ENCODE peak calls at places on chromosomes 4 and X, in five cellular contexts. S is cerebellar cortex; O is Ammon's horn; H is activated CD4-positive, alpha-beta T cell treated with anti-CD3 and anti-CD28 coated beads for 4 hours; L is NCI-H2081. K is an unnamed sample.

GRCh38 chr4:104519588-104519987 is 24.9 kb upstream of the CXXC4 start:
- DNase-seq in S (no peak), O (no peak), H (no peak), L (no peak), K (no peak)

GRCh38 chr4:83677656-83678055 is 141.7 kb downstream of the GPAT3 start:
- DNase-seq in S (no peak), O (no peak), H (no peak), L (no peak), K (no peak)

GRCh38 chr4:121796283-121796682 is 4.8 kb upstream of the EXOSC9 start:
- DNase-seq in S (no peak), O (no peak), H (no peak), L (no peak), K (no peak)

GRCh38 chrX:138026211-138026610 is 460.3 kb downstream of the ZIC3 start:
- DNase-seq in S (peak; percentile 1), O (no peak), H (no peak), L (no peak), K (no peak)

GRCh38 chrX:108223606-108224005 is 132.0 kb downstream of the ATG4A start:
- DNase-seq in S (no peak), O (no peak), H (no peak), L (no peak), K (no peak)

GRCh38 chr4:177596035-177596434 is 153.8 kb upstream of the AGA start:
- DNase-seq in S (no peak), O (peak; percentile 27), H (peak; percentile 3), L (no peak), K (peak; percentile 3)

GRCh38 chr4:6942238-6942800 is 32.7 kb downstream of the TBC1D14 start:
- DNase-seq in S (no peak), O (peak; percentile 55), H (peak; percentile 47), L (no peak), K (peak; percentile 51)

GRCh38 chr4:83284161-83285021 is at the start of gene COQ2:
- DNase-seq in S (peak; percentile 92), O (peak; percentile 97), H (peak; percentile 93), L (peak; percentile 80), K (peak; percentile 92)

GRCh38 chr4:180150818-180151217 is 2092.4 kb upstream of the TENM3 start:
- DNase-seq in S (no peak), O (no peak), H (no peak), L (peak; percentile 6), K (no peak)

GRCh38 chr4:78509030-78509429 is 42.5 kb upstream of the ANXA3 start:
- DNase-seq in S (no peak), O (no peak), H (no peak), L (no peak), K (no peak)

GRCh38 chr4:159238631-159239030 is 135.8 kb downstream of the RAPGEF2 start:
- DNase-seq in S (no peak), O (no peak), H (no peak), L (no peak), K (no peak)

GRCh38 chrX:111100191-111100590 is 4.2 kb downstream of the PAK3 start:
- DNase-seq in S (peak; percentile 33), O (peak; percentile 20), H (peak; percentile 33), L (peak; percentile 71), K (peak; percentile 2)

GRCh38 chr4:147790412-147790811 is 58.5 kb downstream of the ARHGAP10 start:
- DNase-seq in S (no peak), O (no peak), H (no peak), L (no peak), K (no peak)

GRCh38 chr4:140037353-140038030 is 116.5 kb downstream of the MAML3 start:
- DNase-seq in S (no peak), O (no peak), H (no peak), L (no peak), K (no peak)

GRCh38 chrX:12894074-12894691 is 12.2 kb upstream of the TLR8 start:
- DNase-seq in S (peak; percentile 14), O (peak; percentile 15), H (peak; percentile 40), L (peak; percentile 4), K (peak; percentile 5)

GRCh38 chrX:110795645-110796510 is at the start of gene CHRDL1:
- DNase-seq in S (no peak), O (peak; percentile 13), H (no peak), L (peak; percentile 70), K (no peak)

GRCh38 chr4:185247151-185247550 is 37.8 kb downstream of the SNX25 start:
- DNase-seq in S (no peak), O (no peak), H (no peak), L (no peak), K (no peak)

GRCh38 chrX:44742480-44743155 is 101.2 kb upstream of the DUSP21 start:
- DNase-seq in S (no peak), O (no peak), H (no peak), L (no peak), K (no peak)

GRCh38 chr4:130336585-130337217 is 1240.7 kb downstream of the C4orf33 start:
- DNase-seq in S (peak; percentile 5), O (no peak), H (no peak), L (peak; percentile 28), K (no peak)

GRCh38 chr4:139596680-139597279 is 40.8 kb upstream of the SETD7 start:
- DNase-seq in S (no peak), O (no peak), H (no peak), L (no peak), K (no peak)

GRCh38 chr4:40976343-40976742 is 226.6 kb downstream of the NSUN7 start:
- DNase-seq in S (peak; percentile 44), O (peak; percentile 47), H (no peak), L (peak; percentile 56), K (no peak)

GRCh38 chr4:168710353-168710946 is 213.6 kb downstream of the PALLD start:
- DNase-seq in S (peak; percentile 45), O (peak; percentile 64), H (no peak), L (no peak), K (no peak)

GRCh38 chrX:153651540-153652079 is 4.6 kb downstream of the DUSP9 start:
- DNase-seq in S (no peak), O (no peak), H (no peak), L (no peak), K (no peak)

GRCh38 chr4:40289366-40290188 is 45.6 kb upstream of the CHRNA9 start:
- DNase-seq in S (no peak), O (peak; percentile 32), H (no peak), L (peak; percentile 34), K (peak; percentile 18)

GRCh38 chr4:7027913-7028312 is 15.3 kb upstream of the TADA2B start:
- DNase-seq in S (no peak), O (no peak), H (no peak), L (no peak), K (no peak)

GRCh38 chr4:53720776-53721175 is 129.5 kb upstream of the LNX1 start:
- DNase-seq in S (no peak), O (no peak), H (no peak), L (no peak), K (no peak)

GRCh38 chr4:72900952-72901351 is 168.6 kb downstream of the COX18 start:
- DNase-seq in S (no peak), O (no peak), H (no peak), L (no peak), K (no peak)

GRCh38 chrX:1215123-1215823 is 2.8 kb upstream of the CRLF2 start:
- DNase-seq in S (no peak), O (no peak), H (no peak), L (no peak), K (no peak)

GRCh38 chrX:63470506-63470905 is 119.4 kb upstream of the SPIN4 start:
- DNase-seq in S (no peak), O (no peak), H (no peak), L (no peak), K (no peak)

GRCh38 chr4:83153312-83153915 is 38.9 kb upstream of the PLAC8 start:
- DNase-seq in S (no peak), O (no peak), H (no peak), L (no peak), K (no peak)

GRCh38 chr4:27930291-27930690 is 1069.7 kb downstream of the STIM2 start:
- DNase-seq in S (no peak), O (no peak), H (no peak), L (no peak), K (no peak)

GRCh38 chrX:134715930-134716619 is 57.8 kb upstream of the PLAC1 start:
- DNase-seq in S (no peak), O (no peak), H (no peak), L (no peak), K (no peak)

GRCh38 chr4:166315721-166316467 is 442.9 kb downstream of the TLL1 start:
- DNase-seq in S (no peak), O (no peak), H (no peak), L (no peak), K (no peak)

GRCh38 chrX:109822861-109823260 is 89.8 kb upstream of the ACSL4 start:
- DNase-seq in S (no peak), O (no peak), H (no peak), L (no peak), K (no peak)

GRCh38 chr4:6022607-6023288 is 4.5 kb upstream of the C4orf50 start:
- DNase-seq in S (no peak), O (no peak), H (no peak), L (no peak), K (no peak)

GRCh38 chrX:37779857-37780256 is at the start of gene CYBB:
- DNase-seq in S (no peak), O (no peak), H (no peak), L (no peak), K (no peak)

GRCh38 chr4:149166886-149167285 is 648.8 kb downstream of the IQCM start:
- DNase-seq in S (no peak), O (no peak), H (no peak), L (no peak), K (no peak)

GRCh38 chrX:44012484-44013096 is 39.4 kb upstream of the NDP start:
- DNase-seq in S (no peak), O (peak; percentile 3), H (peak; percentile 21), L (no peak), K (peak; percentile 50)